ENCODE peak calls at places on chromosomes 6 and 20, in nine cellular contexts. Y is psoas muscle, E is spleen, N is suprapubic skin, X is body of pancreas, P is right atrium auricular region, K is mucosa of descending colon, Q is MM.1S, Z is fibroblast of lung. F is an unnamed sample. For H3K4me1, the result is how much of the 10 kb centered on the place peaks cover.

GRCh38 chr6:116444092-116444491 is 17.1 kb upstream of the CALHM6 start:
- DNase-seq in P (no peak), Z (no peak), X (no peak), Q (peak), K (no peak), N (no peak), E (no peak), Y (no peak), F (no peak)

GRCh38 chr6:163793584-163793983 is 379.1 kb downstream of the QKI start:
- DNase-seq in E (no peak), P (no peak), X (no peak), K (no peak), Y (no peak), Z (peak), Q (no peak), N (no peak), F (no peak)

GRCh38 chr6:87315071-87315470 is 7.3 kb upstream of the SMIM8 start:
- DNase-seq in K (no peak), Z (no peak), Q (no peak), E (no peak), P (no peak), N (no peak), Y (no peak), X (no peak), F (no peak)

GRCh38 chr6:95593025-95593424 is 15.7 kb downstream of the MANEA start:
- DNase-seq in K (no peak), Z (no peak), Y (no peak), N (no peak), X (peak), E (no peak), Q (no peak), P (no peak), F (no peak)

GRCh38 chr20:33275215-33275614 is 7.8 kb upstream of the BPIFB1 start:
- DNase-seq in X (no peak), N (peak), Z (no peak), Q (no peak), P (no peak), K (no peak), E (no peak), Y (no peak), F (no peak)

GRCh38 chr6:136317976-136318375 is 28.3 kb upstream of the BCLAF1 start:
- DNase-seq in K (no peak), Y (no peak), P (no peak), Q (no peak), X (no peak), N (no peak), Z (no peak), E (no peak), F (no peak)

GRCh38 chr20:35572838-35573237 is 31.0 kb downstream of the ERGIC3 start:
- DNase-seq in Y (no peak), P (no peak), Z (no peak), K (no peak), Q (no peak), N (no peak), X (no peak), E (no peak), F (no peak)

GRCh38 chr6:44386929-44387345 is 569 bp upstream of the CDC5L start:
- DNase-seq in P (no peak), K (no peak), E (no peak), Z (peak), N (no peak), Q (no peak), Y (peak), X (peak), F (no peak)

GRCh38 chr6:19795211-19795610 is 42.0 kb upstream of the ID4 start:
- DNase-seq in Z (no peak), K (no peak), N (no peak), E (no peak), Q (no peak), X (no peak), P (no peak), Y (no peak), F (no peak)

GRCh38 chr20:2470051-2470431 is 548 bp downstream of the SNRPB start:
- DNase-seq in K (no peak), E (no peak), N (peak), Q (peak), Y (peak), Z (peak), X (peak), P (no peak), F (no peak)

GRCh38 chr6:90156861-90157260 is 139.8 kb downstream of the BACH2 start:
- DNase-seq in N (no peak), Q (no peak), E (no peak), Z (no peak), Y (no peak), X (no peak), P (no peak), K (no peak), F (no peak)

GRCh38 chr20:54118220-54119001 is 48.0 kb upstream of the BCAS1 start:
- DNase-seq in K (no peak), E (no peak), Q (no peak), X (no peak), P (no peak), N (no peak), Y (no peak), Z (no peak), F (no peak)

GRCh38 chr6:125953502-125953875 is 3.1 kb upstream of the HINT3 start:
- DNase-seq in Q (peak), Z (no peak), P (no peak), X (peak), K (peak), E (peak), Y (no peak), N (no peak), F (peak)

GRCh38 chr20:22944062-22944461 is 91.0 kb upstream of the SSTR4 start:
- DNase-seq in P (no peak), Z (no peak), E (no peak), N (no peak), X (no peak), Q (no peak), K (no peak), Y (no peak), F (no peak)

GRCh38 chr20:43459022-43459942 is 1.6 kb downstream of the SRSF6 start:
- DNase-seq in K (no peak), Y (no peak), P (no peak), N (no peak), E (no peak), X (no peak), Z (peak), Q (no peak), F (no peak)

GRCh38 chr6:2918936-2919335 is 15.8 kb upstream of the SERPINB9 start:
- DNase-seq in X (no peak), Z (no peak), Y (no peak), Q (no peak), N (no peak), P (peak), K (no peak), E (no peak), F (no peak)

GRCh38 chr6:136582702-136583471 is 32.7 kb upstream of the MAP7 start:
- DNase-seq in X (no peak), P (no peak), K (no peak), Z (peak), Q (peak), N (no peak), E (no peak), Y (no peak), F (no peak)

GRCh38 chr6:168367285-168367720 is 47.7 kb upstream of the DACT2 start:
- DNase-seq in N (peak), Z (no peak), P (no peak), X (no peak), Q (no peak), K (no peak), Y (no peak), E (peak), F (no peak)

DNA sequence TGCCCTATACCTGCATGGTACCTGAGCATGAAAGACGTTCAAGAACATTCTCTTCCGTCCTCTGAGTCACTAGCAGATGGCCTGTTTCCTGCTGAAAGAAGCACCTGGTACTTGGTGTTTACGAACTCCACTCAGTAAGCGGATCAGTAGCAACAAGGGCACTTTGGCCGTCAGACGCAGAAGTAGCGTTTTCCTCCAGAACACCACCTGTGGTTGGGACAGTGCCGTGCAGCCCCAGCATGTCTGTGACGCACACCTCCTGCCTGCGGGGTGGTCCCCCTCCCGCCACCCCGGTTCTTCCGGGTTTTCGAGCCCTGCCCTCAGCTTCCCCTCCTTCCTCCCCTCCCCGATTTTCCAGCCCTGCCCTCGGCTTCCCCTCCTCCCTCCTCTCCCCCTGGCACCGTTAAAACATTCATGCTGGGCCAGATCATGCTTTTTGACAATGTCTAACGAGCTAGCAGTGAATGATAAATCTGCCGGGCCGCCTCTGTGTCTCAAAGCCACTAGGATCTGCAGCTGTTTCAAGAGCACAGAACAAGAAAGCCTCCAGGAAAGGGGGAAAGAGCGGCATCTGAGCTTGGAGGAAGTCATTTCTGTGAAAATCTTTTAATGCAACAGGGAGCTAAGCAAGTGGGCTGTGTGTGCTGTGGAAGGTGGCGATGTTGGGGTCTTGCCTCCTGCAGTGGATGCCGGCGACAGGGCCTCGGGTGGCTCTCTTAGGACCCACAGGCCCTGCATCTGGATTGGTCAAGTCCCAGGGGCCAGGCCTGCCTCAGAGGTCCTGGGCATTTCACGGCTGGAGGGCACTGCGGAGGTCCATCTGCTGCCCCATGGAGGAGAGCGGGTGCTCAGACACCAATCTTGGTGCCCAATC is 207.9 kb downstream of the ERMARD start:
- DNase-seq in X (peak), Q (peak), Z (no peak), E (peak), P (peak), N (peak), K (peak), Y (no peak), F (peak)
- H3K4me3 ChIP-seq in X (no peak), Q (no peak), Z (no peak), E (no peak), P (no peak), N (peak), K (no peak), Y (no peak), F (no peak)

DNA sequence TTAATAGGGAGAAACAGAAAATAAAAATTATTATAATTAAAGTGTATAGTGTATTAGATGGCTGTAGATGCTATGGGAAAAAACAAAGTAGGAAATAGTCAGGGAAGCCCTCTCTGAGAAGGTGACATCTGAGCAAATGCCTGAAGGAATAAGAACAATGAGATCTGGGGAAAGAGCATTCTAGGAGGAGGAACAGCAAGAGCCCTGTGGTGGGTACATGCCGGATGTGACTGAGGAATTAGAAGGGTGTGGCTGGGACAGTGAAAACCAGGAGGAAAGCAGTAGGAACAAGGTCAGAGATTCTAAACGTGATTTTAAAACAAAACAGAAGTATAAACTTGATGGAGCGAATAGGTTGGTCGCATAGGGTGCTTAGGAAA is 96.9 kb upstream of the MRPS10 start:
- DNase-seq in X (no peak), E (no peak), Q (no peak), Z (no peak), P (no peak), K (no peak), N (no peak), Y (no peak), F (no peak)
- TF ChIP-seq CTCF in X (no peak), E (no peak), Q (no peak), Z (no peak), P (no peak), K (no peak), N (no peak), Y (no peak), F (no peak)

GRCh38 chr20:49982072-49982345 is 771 bp upstream of the SNAI1 start:
- DNase-seq in K (no peak), P (no peak), X (no peak), N (no peak), Y (no peak), Q (no peak), E (no peak), Z (no peak), F (no peak)
- H3K4me1 ChIP-seq in K (under half), P (half or more), X (under half), N (half or more), Y (under half), Q (under half), E (half or more), Z (under half), F (under half)

GRCh38 chr6:5994999-5995698 is 11.6 kb downstream of the NRN1 start:
- DNase-seq in E (no peak), Q (no peak), Y (no peak), X (no peak), N (no peak), P (no peak), Z (no peak), K (no peak), F (no peak)
- H3K4me3 ChIP-seq in E (no peak), Q (no peak), Y (peak), X (no peak), N (no peak), P (no peak), Z (no peak), K (no peak), F (no peak)

GRCh38 chr20:51531712-51532456 is 10.6 kb downstream of the NFATC2 start:
- DNase-seq in Z (no peak), X (no peak), E (no peak), K (no peak), Q (no peak), P (no peak), N (no peak), Y (no peak), F (no peak)

GRCh38 chr20:51534764-51535386 is 7.6 kb downstream of the NFATC2 start:
- DNase-seq in E (no peak), K (no peak), Q (no peak), Z (no peak), N (no peak), Y (no peak), X (peak), P (no peak), F (no peak)

GRCh38 chr20:51532577-51533191 is 9.8 kb downstream of the NFATC2 start:
- DNase-seq in P (no peak), K (no peak), E (peak), X (peak), Z (peak), N (no peak), Q (no peak), Y (peak), F (peak)

GRCh38 chr20:51531141-51531710 is 11.3 kb downstream of the NFATC2 start:
- DNase-seq in Z (peak), E (no peak), P (no peak), N (no peak), Q (no peak), K (no peak), X (no peak), Y (no peak), F (no peak)

GRCh38 chr20:51533291-51534172 is 9.0 kb downstream of the NFATC2 start:
- DNase-seq in Q (no peak), E (peak), N (no peak), P (no peak), Y (no peak), K (no peak), Z (peak), X (no peak), F (no peak)
- TF ChIP-seq CTCF in Q (no peak), E (no peak), N (no peak), P (no peak), Y (no peak), K (no peak), Z (no peak), X (no peak), F (no peak)

GRCh38 chr6:34658605-34659218 is 37.9 kb downstream of the ILRUN start:
- DNase-seq in Z (no peak), P (no peak), K (no peak), Y (no peak), E (no peak), X (no peak), Q (no peak), N (no peak), F (no peak)

GRCh38 chr6:34664270-34664971 is 32.1 kb downstream of the ILRUN start:
- DNase-seq in E (no peak), Y (no peak), Z (peak), N (no peak), P (no peak), K (no peak), X (no peak), Q (no peak), F (no peak)

GRCh38 chr6:34663371-34663770 is 33.2 kb downstream of the ILRUN start:
- DNase-seq in Y (no peak), P (no peak), K (no peak), E (no peak), Q (no peak), X (no peak), Z (no peak), N (no peak), F (no peak)

GRCh38 chr6:34663887-34664269 is 32.7 kb downstream of the ILRUN start:
- DNase-seq in P (no peak), Z (peak), N (no peak), X (no peak), Q (no peak), Y (no peak), K (no peak), E (no peak), F (no peak)

GRCh38 chr6:34661379-34661778 is 35.2 kb downstream of the ILRUN start:
- DNase-seq in Z (no peak), Q (no peak), Y (no peak), N (no peak), K (no peak), E (no peak), X (no peak), P (no peak), F (no peak)
- H3K4me1 ChIP-seq in Z (under half), Q (under half), Y (under half), N (under half), K (under half), E (half or more), X (half or more), P (half or more), F (under half)

DNA sequence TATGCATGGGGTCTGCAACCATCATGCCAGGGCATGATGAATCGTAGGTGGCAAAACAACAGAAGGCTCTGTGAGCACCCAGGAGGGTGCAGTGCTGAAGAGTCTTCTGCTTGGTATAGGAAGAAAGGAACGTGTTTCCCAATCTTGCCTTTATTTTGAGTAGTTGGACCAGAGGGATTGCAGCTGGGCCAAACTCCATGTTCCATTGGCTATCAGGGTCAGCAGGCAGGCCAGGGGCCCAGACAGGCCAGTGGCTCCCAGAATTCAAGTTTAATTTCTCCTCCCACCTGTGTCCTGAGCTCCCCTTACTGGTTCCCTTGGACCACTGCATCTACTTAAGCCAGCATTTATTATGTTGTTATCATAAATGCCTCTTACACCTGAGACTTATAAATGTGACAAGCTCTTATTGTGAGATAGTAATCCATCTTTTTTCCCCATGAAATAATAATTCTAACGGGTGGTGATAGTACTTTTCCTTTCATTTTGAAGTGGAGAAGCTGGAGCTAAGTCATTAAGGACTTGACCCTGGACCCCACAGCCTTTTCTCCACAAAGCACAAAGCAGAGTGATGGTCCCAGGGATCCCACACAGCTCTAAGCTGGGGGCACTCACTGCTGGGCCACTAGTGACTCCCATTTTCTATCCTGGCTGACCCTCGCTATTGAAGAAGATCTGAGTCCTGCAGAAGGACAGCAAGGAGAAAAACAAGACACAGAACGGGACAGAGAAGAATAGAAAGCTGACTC is 809 bp upstream of the TRIM38 start:
- DNase-seq in P (no peak), Z (no peak), X (no peak), E (no peak), Q (peak), Y (no peak), N (no peak), K (no peak), F (no peak)
- H3K4me3 ChIP-seq in P (peak), Z (peak), X (no peak), E (peak), Q (peak), Y (peak), N (peak), K (no peak), F (peak)

DNA sequence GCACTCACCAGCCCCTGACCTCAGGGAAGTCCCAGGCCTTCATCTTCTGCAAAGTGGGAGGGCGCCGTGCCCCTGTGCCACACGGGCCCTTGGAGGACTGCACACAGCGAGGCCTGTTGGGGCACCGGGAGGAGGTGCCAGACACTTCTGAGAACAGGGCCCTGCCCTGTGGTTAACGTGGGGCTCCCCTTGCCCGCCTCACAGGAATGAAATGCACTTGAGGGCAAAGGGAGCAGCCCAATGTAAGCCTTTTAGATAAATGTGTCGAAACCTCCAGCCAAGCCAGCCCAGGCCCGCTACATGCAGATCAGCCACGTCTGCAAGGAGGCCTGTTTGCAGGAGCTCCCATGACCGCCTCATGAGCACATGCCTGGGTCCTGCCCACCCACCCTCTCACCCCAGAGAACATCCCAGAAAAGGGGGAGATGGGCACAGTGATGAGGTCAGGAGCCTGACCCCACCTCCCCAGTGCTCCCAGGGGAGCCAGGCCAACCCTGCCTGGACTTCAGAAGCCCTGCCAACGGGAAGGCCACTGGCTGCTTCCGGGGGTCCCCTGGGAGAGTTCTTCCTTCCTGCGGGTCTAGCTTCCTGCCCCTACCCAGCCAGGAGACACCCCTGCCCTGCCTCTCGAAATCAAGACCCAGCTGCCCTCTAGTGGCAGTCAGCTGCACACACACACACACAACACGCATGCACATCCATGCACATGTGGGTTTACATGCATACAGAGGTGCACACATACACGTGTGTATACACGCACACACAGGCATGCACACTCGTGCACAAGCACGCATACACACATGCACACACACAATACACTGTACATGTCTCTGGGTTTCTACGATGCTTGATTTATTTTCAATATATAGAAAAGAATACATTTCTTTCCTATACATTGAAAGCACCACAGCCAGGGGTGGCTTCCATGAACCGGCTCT is 178.7 kb downstream of the TAF4 start:
- DNase-seq in Y (peak), Q (peak), E (peak), Z (peak), N (no peak), K (peak), X (peak), P (no peak), F (no peak)
- TF ChIP-seq CTCF in Y (peak), Q (peak), E (peak), Z (peak), N (peak), K (no peak), X (peak), P (peak), F (peak)

F was measured in Peyer's patch.